ENCODE peak calls at places on chromosome 7, in seven cellular contexts. R is naive thymus-derived CD4-positive, alpha-beta T cell; E is activated naive CD4-positive, alpha-beta T cell; O is iPS-NIHi11; S is cardiac fibroblast; D is effector memory CD8-positive, alpha-beta T cell; V is uterus. T is an unnamed sample.

GRCh38 chr7:157976406-157976805 is 611.2 kb downstream of the PTPRN2 start:
- DNase-seq in D (no peak), E (no peak), R (no peak), O (no peak), V (no peak), S (no peak), T (no peak)

GRCh38 chr7:77455334-77455733 is 39.2 kb upstream of the GSAP start:
- DNase-seq in D (no peak), V (no peak), S (peak; percentile 80), E (no peak), R (no peak), O (no peak), T (peak; percentile 91)

GRCh38 chr7:43303740-43304241 is 191.3 kb downstream of the HECW1 start:
- DNase-seq in S (peak; percentile 13), O (no peak), R (no peak), V (no peak), D (no peak), E (no peak), T (peak; percentile 1)

GRCh38 chr7:135074096-135074495 is 73.8 kb upstream of the TMEM140 start:
- DNase-seq in D (no peak), V (no peak), E (no peak), R (no peak), S (no peak), O (no peak), T (no peak)

GRCh38 chr7:135956393-135956792 is 20.8 kb downstream of the MTPN start:
- DNase-seq in E (no peak), O (no peak), V (no peak), R (no peak), D (no peak), S (no peak), T (no peak)

GRCh38 chr7:145474287-145474686 is 638.4 kb upstream of the TPK1 start:
- DNase-seq in E (no peak), D (no peak), O (no peak), S (no peak), V (no peak), R (no peak), T (no peak)

GRCh38 chr7:158432369-158433270 is 155.0 kb downstream of the PTPRN2 start:
- DNase-seq in S (peak; percentile 56), R (no peak), V (peak; percentile 28), D (no peak), E (no peak), O (no peak), T (no peak)

GRCh38 chr7:142866361-142867096 is 11.7 kb downstream of the EPHB6 start:
- DNase-seq in R (no peak), V (no peak), E (no peak), O (peak; percentile 85), D (no peak), S (peak; percentile 33), T (peak; percentile 22)

GRCh38 chr7:90532231-90532929 is 62.9 kb downstream of the PTTG1IP2 start:
- DNase-seq in S (no peak), D (no peak), V (no peak), E (no peak), R (no peak), O (no peak), T (no peak)

GRCh38 chr7:105940111-105940510 is 23.0 kb upstream of the CDHR3 start:
- DNase-seq in R (no peak), E (no peak), S (no peak), V (no peak), O (no peak), D (no peak), T (no peak)

GRCh38 chr7:71343821-71344341 is 211.9 kb downstream of the GALNT17 start:
- DNase-seq in E (no peak), D (no peak), V (peak; percentile 20), S (no peak), R (no peak), O (no peak), T (no peak)

GRCh38 chr7:78333530-78333929 is 535.0 kb downstream of the PHTF2 start:
- DNase-seq in D (no peak), R (no peak), E (no peak), O (no peak), V (no peak), S (no peak), T (no peak)

GRCh38 chr7:73700070-73700423 is 16.6 kb downstream of the BUD23 start:
- DNase-seq in R (no peak), V (no peak), S (no peak), O (no peak), D (no peak), E (no peak), T (no peak)

GRCh38 chr7:108171164-108171563 is 41.0 kb upstream of the LAMB4 start:
- DNase-seq in R (no peak), V (no peak), D (no peak), S (no peak), O (no peak), E (no peak), T (no peak)

GRCh38 chr7:23473848-23474097 is 3.5 kb upstream of the IGF2BP3 start:
- DNase-seq in O (peak; percentile 40), D (no peak), S (no peak), E (no peak), V (no peak), R (no peak), T (no peak)

GRCh38 chr7:139708541-139708940 is 69.3 kb downstream of the HIPK2 start:
- DNase-seq in E (no peak), R (no peak), S (no peak), D (no peak), V (no peak), O (no peak), T (no peak)

GRCh38 chr7:116710764-116711452 is 38.9 kb downstream of the MET start:
- DNase-seq in V (no peak), O (no peak), R (no peak), E (no peak), D (no peak), S (no peak), T (no peak)

GRCh38 chr7:99631311-99632109 is 14.8 kb downstream of the ZSCAN25 start:
- DNase-seq in E (no peak), V (no peak), S (peak; percentile 14), O (peak; percentile 32), D (no peak), R (no peak), T (peak; percentile 18)

GRCh38 chr7:112381311-112382091 is 68.8 kb upstream of the IFRD1 start:
- DNase-seq in D (no peak), V (no peak), E (no peak), O (no peak), R (no peak), S (no peak), T (no peak)

GRCh38 chr7:108252177-108252576 is 122.0 kb upstream of the LAMB4 start:
- DNase-seq in E (no peak), D (no peak), O (no peak), V (no peak), S (no peak), R (no peak), T (no peak)

T was measured in EH.